ENCODE peak calls at places on chromosomes 1 and 21, in seven cellular contexts. Y, T, R, Z, F, W and I are unnamed samples.

GRCh38 chr1:171948491-171948890 is 107.2 kb downstream of the DNM3 start:
- DNase-seq in Y (peak; percentile 79), T (peak; percentile 54), R (peak; percentile 5), Z (peak; percentile 48), F (no peak), W (no peak), I (no peak)

GRCh38 chr1:215648957-215649356 is 81.9 kb downstream of the KCTD3 start:
- DNase-seq in Y (no peak), T (no peak), R (no peak), Z (no peak), F (no peak), W (no peak), I (no peak)

GRCh38 chr1:52460686-52461085 is 56.3 kb downstream of the PRPF38A start:
- DNase-seq in Y (no peak), T (no peak), R (peak; percentile 4), Z (peak; percentile 16), F (no peak), W (no peak), I (no peak)

GRCh38 chr1:52739699-52740467 is 13.6 kb downstream of the ZYG11B start:
- DNase-seq in Y (no peak), T (no peak), R (no peak), Z (no peak), F (no peak), W (no peak), I (no peak)

GRCh38 chr1:225617479-225617878 is 35.4 kb downstream of the ENAH start:
- DNase-seq in Y (no peak), T (no peak), R (peak; percentile 61), Z (peak; percentile 49), F (no peak), W (no peak), I (no peak)

GRCh38 chr1:15994590-15995351 is 9.3 kb upstream of the SRARP start:
- DNase-seq in Y (peak; percentile 71), T (peak; percentile 25), R (peak; percentile 56), Z (peak; percentile 68), F (peak; percentile 74), W (peak; percentile 65), I (no peak)

GRCh38 chr1:156376146-156376545 is 7.1 kb downstream of the RHBG start:
- DNase-seq in Y (no peak), T (no peak), R (peak; percentile 32), Z (no peak), F (no peak), W (no peak), I (no peak)

GRCh38 chr1:165840419-165840818 is 13.0 kb downstream of the UCK2 start:
- DNase-seq in Y (no peak), T (no peak), R (no peak), Z (no peak), F (no peak), W (no peak), I (no peak)

GRCh38 chr1:241482761-241483250 is 36.7 kb downstream of the FH start:
- DNase-seq in Y (peak; percentile 64), T (peak; percentile 62), R (peak; percentile 75), Z (peak; percentile 100), F (no peak), W (peak; percentile 27), I (no peak)

GRCh38 chr1:226425431-226426031 is 17.6 kb upstream of the PARP1 start:
- DNase-seq in Y (no peak), T (no peak), R (no peak), Z (no peak), F (no peak), W (no peak), I (no peak)

GRCh38 chr21:16116798-16117197 is 387.0 kb downstream of the USP25 start:
- DNase-seq in Y (peak; percentile 89), T (peak; percentile 86), R (peak; percentile 77), Z (peak; percentile 38), F (no peak), W (no peak), I (no peak)

GRCh38 chr1:167722152-167722869 is 529 bp downstream of the MPZL1 start:
- DNase-seq in Y (peak; percentile 52), T (no peak), R (peak; percentile 19), Z (peak; percentile 63), F (peak; percentile 55), W (peak; percentile 79), I (no peak)

GRCh38 chr1:225454733-225455132 is 26.9 kb upstream of the LBR start:
- DNase-seq in Y (peak; percentile 75), T (peak; percentile 82), R (peak; percentile 89), Z (peak; percentile 96), F (no peak), W (peak; percentile 49), I (no peak)

GRCh38 chr1:73887412-73887811 is 310.6 kb downstream of the LRRIQ3 start:
- DNase-seq in Y (no peak), T (no peak), R (no peak), Z (no peak), F (no peak), W (no peak), I (no peak)

GRCh38 chr1:107449326-107449725 is 308.5 kb downstream of the NTNG1 start:
- DNase-seq in Y (no peak), T (no peak), R (no peak), Z (no peak), F (no peak), W (no peak), I (no peak)

GRCh38 chr1:118989006-118989736 is 1.0 kb upstream of the TBX15 start:
- DNase-seq in Y (no peak), T (no peak), R (no peak), Z (no peak), F (peak; percentile 73), W (no peak), I (no peak)

GRCh38 chr1:9559673-9560072 is 20.4 kb downstream of the SLC25A33 start:
- DNase-seq in Y (no peak), T (no peak), R (no peak), Z (no peak), F (no peak), W (no peak), I (no peak)
- H3K9ac ChIP-seq in Y (no peak overlapping the region), T (no peak overlapping the region), R (no peak overlapping the region), Z (no peak overlapping the region), F (no peak overlapping the region), W (no peak overlapping the region), I (no peak overlapping the region)

GRCh38 chr1:159009287-159009686 is 420 bp upstream of the IFI16 start:
- DNase-seq in Y (no peak), T (no peak), R (no peak), Z (no peak), F (no peak), W (no peak), I (no peak)

GRCh38 chr1:159010398-159010797 is 691 bp downstream of the IFI16 start:
- DNase-seq in Y (no peak), T (no peak), R (no peak), Z (no peak), F (no peak), W (no peak), I (no peak)

GRCh38 chr1:159007734-159008133 is 2.0 kb upstream of the IFI16 start:
- DNase-seq in Y (no peak), T (no peak), R (no peak), Z (no peak), F (no peak), W (no peak), I (no peak)

GRCh38 chr1:159009704-159010361 is at the start of gene IFI16:
- DNase-seq in Y (peak; percentile 96), T (peak; percentile 97), R (peak; percentile 96), Z (peak; percentile 48), F (no peak), W (no peak), I (no peak)

GRCh38 chr1:159008744-159009188 is 941 bp upstream of the IFI16 start:
- DNase-seq in Y (no peak), T (no peak), R (peak; percentile 16), Z (no peak), F (no peak), W (no peak), I (no peak)
- H3K9ac ChIP-seq in Y (no peak overlapping the region), T (peak overlapping the region; percentile 91), R (no peak overlapping the region), Z (no peak overlapping the region), F (no peak overlapping the region), W (no peak overlapping the region), I (no peak overlapping the region)

GRCh38 chr1:218537131-218537904 is 192.2 kb downstream of the TGFB2 start:
- DNase-seq in Y (no peak), T (peak; percentile 67), R (peak; percentile 83), Z (peak; percentile 90), F (no peak), W (no peak), I (no peak)
- H3K9ac ChIP-seq in Y (no peak overlapping the region), T (no peak overlapping the region), R (no peak overlapping the region), Z (no peak overlapping the region), F (no peak overlapping the region), W (no peak overlapping the region), I (no peak overlapping the region)

DNA sequence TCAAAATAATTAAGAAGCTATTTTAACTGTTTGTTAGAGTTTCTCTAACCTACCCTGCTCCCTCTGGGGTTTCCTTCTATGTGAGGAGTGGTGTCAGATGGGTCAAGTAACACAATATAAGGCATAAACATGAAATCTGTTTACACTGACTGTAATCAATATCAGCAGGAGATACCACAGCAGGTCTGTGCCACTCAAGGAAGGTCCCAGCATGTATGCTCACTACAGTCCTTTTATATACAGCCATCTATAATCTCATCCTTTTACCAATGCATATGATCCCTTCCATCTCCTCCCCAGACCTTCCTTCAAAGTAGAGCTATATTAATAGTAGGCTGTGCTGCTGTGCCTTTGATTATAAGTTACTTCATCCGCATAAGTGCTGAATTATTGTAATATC is 25.4 kb downstream of the EEIG2 start:
- DNase-seq in Y (peak; percentile 32), T (no peak), R (no peak), Z (no peak), F (no peak), W (no peak), I (no peak)
- H3K9ac ChIP-seq in Y (peak overlapping the region; percentile 33), T (no peak overlapping the region), R (no peak overlapping the region), Z (peak overlapping the region; percentile 55), F (no peak overlapping the region), W (no peak overlapping the region), I (no peak overlapping the region)

DNA sequence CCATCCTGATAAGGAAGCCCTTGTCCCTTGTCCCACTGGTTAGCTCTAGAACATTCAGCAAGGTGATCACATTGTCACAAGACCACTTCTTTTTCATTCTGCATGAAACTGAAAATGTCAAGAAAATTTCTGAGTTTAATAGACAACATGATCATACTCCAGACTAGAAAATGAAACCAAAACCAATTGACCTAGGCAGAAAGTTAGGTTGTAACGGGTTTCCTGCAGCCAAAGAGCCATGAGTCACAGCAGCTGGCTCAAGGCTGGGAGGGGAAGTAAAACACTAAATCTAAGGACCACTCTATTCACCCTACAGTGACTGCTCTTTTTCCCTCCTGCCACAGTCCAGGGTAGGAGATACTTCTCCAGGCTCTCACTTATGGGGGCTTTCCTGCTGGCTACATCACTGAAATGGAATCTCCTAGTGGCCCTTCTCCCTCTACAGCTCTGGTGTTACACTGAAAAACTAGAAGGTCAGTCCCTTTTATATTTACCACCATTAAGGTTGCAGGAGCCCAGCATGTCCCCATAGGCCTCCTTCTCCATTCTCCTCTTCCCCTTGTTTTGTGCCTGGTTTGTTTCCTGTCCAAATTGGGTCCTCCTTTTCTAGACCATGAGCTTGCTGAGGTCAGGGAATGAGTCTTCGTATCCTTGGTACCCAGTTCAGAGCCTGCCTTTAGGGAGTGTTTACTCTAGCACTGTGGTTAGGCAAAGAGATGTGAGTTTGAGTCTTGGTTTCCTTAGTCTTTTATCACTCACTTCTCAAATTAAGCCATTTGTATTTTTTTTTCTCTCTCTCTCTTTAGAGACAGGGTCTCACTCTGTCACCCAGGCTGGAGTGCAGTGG is 236.5 kb upstream of the JUN start:
- DNase-seq in Y (peak; percentile 87), T (peak; percentile 67), R (peak; percentile 86), Z (peak; percentile 58), F (no peak), W (no peak), I (no peak)
- H3K9ac ChIP-seq in Y (peak overlapping the region; percentile 56), T (peak overlapping the region; percentile 16), R (peak overlapping the region; percentile 81), Z (no peak overlapping the region), F (no peak overlapping the region), W (no peak overlapping the region), I (no peak overlapping the region)